ENCODE peak calls at places on chromosomes 2 and 18, in six cellular contexts. I is coronary artery, V is PC-3, R is stomach, M is A549, U is fibroblast of lung. Q is an unnamed sample.

GRCh38 chr2:50546790-50547189 is 485.1 kb downstream of the NRXN1 start:
- DNase-seq in M (no peak), V (no peak), U (no peak), I (no peak), R (no peak), Q (peak)

GRCh38 chr18:45783097-45784075 is 42.1 kb upstream of the SIGLEC15 start:
- DNase-seq in V (no peak), U (no peak), R (no peak), M (no peak), I (peak), Q (peak)

GRCh38 chr2:159817278-159817677 is 19.3 kb upstream of the CD302 start:
- DNase-seq in V (no peak), R (no peak), I (no peak), U (no peak), M (no peak), Q (no peak)

GRCh38 chr2:30040147-30040546 is 106.7 kb upstream of the YPEL5 start:
- DNase-seq in V (peak), U (no peak), I (no peak), R (no peak), M (no peak), Q (peak)

GRCh38 chr2:109242222-109242653 is 113.2 kb downstream of the SH3RF3 start:
- DNase-seq in V (no peak), R (no peak), I (no peak), U (no peak), M (no peak), Q (no peak)

GRCh38 chr18:12608292-12608691 is 49.6 kb downstream of the SPIRE1 start:
- DNase-seq in U (peak), R (no peak), V (peak), I (no peak), M (no peak), Q (peak)

GRCh38 chr2:74834806-74835755 is 1.2 kb downstream of the HK2 start:
- DNase-seq in U (peak), M (peak), V (peak), R (peak), I (no peak), Q (no peak)

GRCh38 chr2:29390131-29390530 is 274.9 kb downstream of the CLIP4 start:
- DNase-seq in M (no peak), V (no peak), U (no peak), I (no peak), R (no peak), Q (no peak)

GRCh38 chr2:26077291-26077690 is 43.4 kb downstream of the RAB10 start:
- DNase-seq in V (peak), U (no peak), M (no peak), R (no peak), I (no peak), Q (no peak)

GRCh38 chr2:30127016-30127893 is 19.6 kb upstream of the YPEL5 start:
- DNase-seq in U (peak), M (no peak), V (peak), R (no peak), I (no peak), Q (no peak)

GRCh38 chr2:179031731-179032408 is 18.1 kb downstream of the CCDC141 start:
- DNase-seq in M (no peak), I (no peak), U (no peak), V (peak), R (no peak), Q (peak)

GRCh38 chr2:44100351-44100750 is 68.3 kb upstream of the PPM1B start:
- DNase-seq in U (peak), R (peak), V (peak), I (peak), M (peak), Q (no peak)

GRCh38 chr18:59696311-59697235 is 650 bp downstream of the CCBE1 start:
- DNase-seq in I (no peak), V (peak), U (peak), M (no peak), R (no peak), Q (peak)

GRCh38 chr2:43193996-43194869 is 32.2 kb downstream of the ZFP36L2 start:
- DNase-seq in U (no peak), I (no peak), M (peak), R (peak), V (no peak), Q (no peak)

GRCh38 chr18:75127143-75128021 is 81.6 kb downstream of the PTGR3 start:
- DNase-seq in M (no peak), U (no peak), I (peak), R (no peak), V (peak), Q (no peak)

GRCh38 chr2:156118753-156119416 is 213.6 kb downstream of the NR4A2 start:
- DNase-seq in V (peak), M (no peak), I (no peak), U (no peak), R (no peak), Q (peak)

GRCh38 chr2:230599854-230600253 is 112.8 kb upstream of the CAB39 start:
- DNase-seq in U (no peak), I (no peak), R (no peak), V (no peak), M (no peak), Q (no peak)

GRCh38 chr2:150256746-150257145 is 230.7 kb downstream of the RND3 start:
- DNase-seq in R (no peak), M (no peak), U (peak), I (no peak), V (no peak), Q (no peak)

GRCh38 chr18:56289381-56289780 is 349.0 kb downstream of the TXNL1 start:
- DNase-seq in I (no peak), V (no peak), U (no peak), M (no peak), R (no peak), Q (no peak)

GRCh38 chr2:16568998-16569397 is 96.6 kb downstream of the CYRIA start:
- DNase-seq in M (no peak), R (no peak), I (no peak), U (no peak), V (no peak), Q (no peak)

GRCh38 chr2:203461736-203462135 is 73.4 kb downstream of the RAPH1 start:
- DNase-seq in M (no peak), V (no peak), I (no peak), U (peak), R (no peak), Q (no peak)

GRCh38 chr2:65076345-65076710 is 20.1 kb downstream of the CEP68 start:
- DNase-seq in M (no peak), I (no peak), V (peak), R (no peak), U (peak), Q (peak)

GRCh38 chr2:42864641-42865280 is 72.4 kb upstream of the HAAO start:
- DNase-seq in R (no peak), V (no peak), M (no peak), I (no peak), U (no peak), Q (no peak)

GRCh38 chr18:42611134-42611533 is 504.4 kb downstream of the RIT2 start:
- DNase-seq in M (no peak), V (no peak), I (no peak), U (no peak), R (no peak), Q (no peak)

GRCh38 chr2:217970206-217970605 is 32.6 kb downstream of the TNS1 start:
- DNase-seq in M (no peak), R (no peak), V (no peak), U (peak), I (no peak), Q (no peak)

GRCh38 chr2:10412380-10412779 is 35.7 kb downstream of the ODC1 start:
- DNase-seq in U (peak), R (no peak), V (peak), M (no peak), I (no peak), Q (no peak)

GRCh38 chr2:226995625-226996041 is 159.8 kb downstream of the RHBDD1 start:
- DNase-seq in R (no peak), U (peak), V (peak), M (no peak), I (peak), Q (peak)

DNA sequence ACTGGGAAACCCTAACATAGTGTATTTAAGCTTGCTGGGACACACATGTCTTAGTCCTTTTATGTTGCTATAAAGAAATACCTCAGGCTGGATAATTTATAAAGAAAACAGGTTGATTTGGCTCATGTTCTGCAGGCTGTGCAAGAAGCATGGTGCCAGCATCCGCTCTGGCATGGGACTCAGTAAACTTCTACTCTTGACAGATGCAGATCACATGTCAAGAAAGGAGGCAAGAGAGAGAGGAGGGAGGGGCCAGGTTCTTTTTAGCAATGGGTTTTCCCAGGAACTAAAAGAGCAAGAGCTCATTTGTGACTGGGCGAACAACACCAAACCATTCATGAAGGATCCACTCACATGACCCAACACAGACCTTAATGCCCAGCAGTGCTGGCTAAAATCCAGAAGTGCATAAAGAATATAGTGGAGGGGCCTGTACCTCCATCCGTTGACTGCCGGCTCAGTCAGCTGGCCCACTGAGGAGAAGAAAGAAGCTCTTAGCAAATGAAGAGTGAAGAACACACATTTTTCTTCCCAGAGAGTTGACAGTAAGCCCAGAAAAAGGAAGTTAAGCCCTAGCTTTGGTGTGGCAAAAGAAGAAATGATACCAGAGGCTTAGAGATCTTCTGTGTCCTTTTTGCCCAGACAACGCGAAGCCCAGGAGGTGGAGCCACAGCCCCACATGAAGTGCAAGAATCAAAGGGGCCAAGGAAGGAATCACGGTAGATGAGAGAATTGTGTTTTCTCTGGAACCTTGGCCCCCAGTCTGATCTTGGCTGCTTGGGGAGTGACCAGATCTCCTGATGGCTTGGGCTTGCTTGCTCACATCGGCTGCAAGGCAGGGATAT is 183.5 kb upstream of the FAM98A start:
- DNase-seq in V (no peak), I (no peak), R (no peak), M (no peak), U (no peak), Q (no peak)
- TF ChIP-seq CTCF in V (peak), I (no peak), R (no peak), M (no peak), U (no peak), Q (no peak)

GRCh38 chr2:136107238-136108033 is 10.5 kb downstream of the CXCR4 start:
- DNase-seq in U (no peak), M (no peak), R (no peak), I (no peak), V (no peak), Q (no peak)
- H3K27ac ChIP-seq in U (no peak), M (no peak), R (no peak), I (no peak), V (no peak), Q (no peak)

GRCh38 chr2:174344716-174345472 is 10.1 kb downstream of the SP9 start:
- DNase-seq in U (peak), M (no peak), R (no peak), I (no peak), V (peak), Q (peak)
- TF ChIP-seq CTCF in U (no peak), M (peak), R (peak), I (no peak), V (peak), Q (peak)

DNA sequence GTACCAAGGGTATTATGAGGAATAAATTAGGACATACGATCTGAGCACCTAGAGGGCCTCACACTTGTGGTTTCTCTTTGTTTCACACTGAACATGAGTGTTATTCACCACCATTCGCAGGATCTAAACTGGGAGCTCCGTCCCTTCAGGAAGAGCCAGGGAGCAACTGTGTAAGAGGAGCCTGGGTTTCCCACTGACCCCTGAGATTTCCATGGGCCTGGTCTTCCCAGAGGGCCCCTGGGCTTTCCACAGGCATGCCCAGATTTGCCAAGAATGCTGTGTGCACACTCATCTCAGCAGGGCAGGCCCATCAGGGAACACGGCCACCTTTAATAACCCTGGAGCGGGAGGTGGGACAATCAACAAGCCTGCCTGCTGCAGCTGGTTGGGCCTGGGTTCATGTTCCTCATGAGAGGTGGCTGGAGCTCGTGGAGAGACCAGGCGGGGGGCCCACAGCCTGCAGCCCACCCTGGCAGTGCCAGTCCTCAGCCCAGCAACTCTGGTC is 416.8 kb upstream of the MYT1L start:
- DNase-seq in I (no peak), U (no peak), R (no peak), V (no peak), M (no peak), Q (peak)
- H3K27ac ChIP-seq in I (no peak), U (no peak), R (no peak), V (no peak), M (no peak), Q (peak)

GRCh38 chr2:142286618-142287017 is 155.8 kb upstream of the LRP1B start:
- DNase-seq in U (no peak), V (peak), M (peak), R (no peak), I (no peak), Q (no peak)
- TF ChIP-seq CTCF in U (no peak), V (peak), M (peak), R (no peak), I (no peak), Q (peak)

GRCh38 chr2:23432531-23432930 is 47.6 kb downstream of the KLHL29 start:
- DNase-seq in U (no peak), V (no peak), R (no peak), I (peak), M (no peak), Q (no peak)

GRCh38 chr2:23433282-23433681 is 48.3 kb downstream of the KLHL29 start:
- DNase-seq in M (no peak), U (no peak), R (peak), V (no peak), I (no peak), Q (no peak)

GRCh38 chr2:23435250-23436035 is 50.5 kb downstream of the KLHL29 start:
- DNase-seq in V (no peak), R (peak), U (no peak), I (peak), M (no peak), Q (no peak)

GRCh38 chr2:23436346-23437099 is 51.5 kb downstream of the KLHL29 start:
- DNase-seq in M (no peak), R (peak), U (no peak), V (peak), I (peak), Q (no peak)

GRCh38 chr2:23434721-23435121 is 49.7 kb downstream of the KLHL29 start:
- DNase-seq in R (peak), V (no peak), I (no peak), M (no peak), U (peak), Q (peak)
- H3K27ac ChIP-seq in R (no peak), V (no peak), I (no peak), M (no peak), U (no peak), Q (no peak)

GRCh38 chr2:240810199-240810598 is 9.8 kb downstream of the KIF1A start:
- DNase-seq in U (no peak), R (no peak), I (peak), V (peak), M (no peak), Q (no peak)
- TF ChIP-seq CTCF in U (peak), R (no peak), I (no peak), V (peak), M (peak), Q (no peak)